ENCODE peak calls at places on chromosomes 3 and 15, in ten cellular contexts. M, I, Y, D, Q, C, N, W, K and J are unnamed samples. For H3K27me3, the result is how much of the 10 kb centered on the place peaks cover.

GRCh38 chr15:75425966-75426500 is 25.5 kb downstream of the SIN3A start:
- DNase-seq in Q (no peak), C (no peak), M (no peak), D (no peak), N (no peak), W (no peak), K (no peak), I (no peak), Y (no peak), J (no peak)

GRCh38 chr3:13600950-13601691 is 52.2 kb downstream of the FBLN2 start:
- DNase-seq in I (no peak), K (no peak), Y (no peak), M (no peak), Q (peak), W (no peak), C (no peak), D (no peak), N (no peak), J (no peak)

GRCh38 chr3:112357888-112358287 is 24.9 kb downstream of the CD200 start:
- DNase-seq in N (no peak), M (no peak), W (no peak), Y (peak), Q (no peak), D (no peak), C (no peak), K (no peak), I (no peak), J (no peak)

GRCh38 chr3:38140326-38141172 is 2.1 kb downstream of the MYD88 start:
- DNase-seq in K (no peak), N (no peak), Q (no peak), C (peak), M (no peak), W (no peak), Y (no peak), I (no peak), D (peak), J (no peak)

GRCh38 chr3:157129782-157130137 is 30.2 kb downstream of the CCNL1 start:
- DNase-seq in C (no peak), N (no peak), D (no peak), I (peak), Q (no peak), Y (no peak), M (no peak), K (peak), W (no peak), J (no peak)

GRCh38 chr3:52428151-52429005 is 16.5 kb downstream of the SEMA3G start:
- DNase-seq in Q (peak), N (no peak), C (peak), Y (peak), W (peak), K (peak), I (peak), M (peak), D (peak), J (no peak)

GRCh38 chr3:49255112-49255511 is 21.9 kb downstream of the C3orf62 start:
- DNase-seq in C (no peak), D (no peak), I (no peak), Y (no peak), W (no peak), M (peak), N (no peak), K (no peak), Q (no peak), J (no peak)

GRCh38 chr3:35393916-35394315 is 245.4 kb upstream of the ARPP21 start:
- DNase-seq in C (no peak), Y (no peak), M (no peak), N (no peak), W (no peak), D (no peak), Q (peak), K (no peak), I (no peak), J (no peak)

GRCh38 chr3:149659173-149659468 is 1.3 kb upstream of the WWTR1 start:
- DNase-seq in C (no peak), I (no peak), D (no peak), Y (no peak), M (no peak), W (no peak), N (no peak), K (peak), Q (no peak), J (no peak)

GRCh38 chr15:48631191-48631770 is 14.2 kb downstream of the FBN1 start:
- DNase-seq in K (no peak), Q (no peak), C (no peak), W (no peak), I (no peak), Y (no peak), N (no peak), D (no peak), M (no peak), J (no peak)

GRCh38 chr3:178353292-178353814 is 182.9 kb upstream of the KCNMB2 start:
- DNase-seq in I (no peak), D (no peak), K (no peak), Y (no peak), N (no peak), Q (no peak), C (no peak), M (no peak), W (no peak), J (no peak)

GRCh38 chr3:11481561-11481960 is 162.2 kb downstream of the VGLL4 start:
- DNase-seq in D (no peak), I (peak), K (no peak), W (no peak), C (no peak), Q (no peak), M (no peak), N (no peak), Y (peak), J (no peak)

GRCh38 chr3:134197681-134198261 is 52.9 kb downstream of the RYK start:
- DNase-seq in Y (peak), K (no peak), Q (peak), I (no peak), W (peak), C (no peak), M (peak), D (no peak), N (peak), J (peak)

GRCh38 chr3:150349314-150350097 is 58.6 kb upstream of the TSC22D2 start:
- DNase-seq in I (peak), Y (peak), N (no peak), K (no peak), M (no peak), C (peak), W (no peak), D (no peak), Q (no peak), J (no peak)

GRCh38 chr3:125042725-125043406 is 12.9 kb downstream of the HEG1 start:
- DNase-seq in C (no peak), Y (peak), K (no peak), D (no peak), Q (no peak), N (no peak), I (peak), M (no peak), W (no peak), J (no peak)

GRCh38 chr3:58345457-58345856 is 12.8 kb downstream of the PXK start:
- DNase-seq in W (no peak), Q (no peak), D (no peak), M (no peak), I (no peak), Y (no peak), K (no peak), C (no peak), N (no peak), J (no peak)

GRCh38 chr15:41661529-41662225 is 1.5 kb downstream of the MGA start:
- DNase-seq in N (peak), K (peak), D (peak), I (peak), Y (peak), C (peak), M (peak), W (peak), Q (peak), J (peak)

GRCh38 chr15:50235794-50236193 is 29.7 kb downstream of the HDC start:
- DNase-seq in W (no peak), Y (no peak), M (no peak), D (no peak), N (no peak), C (no peak), Q (no peak), I (no peak), K (no peak), J (no peak)

GRCh38 chr3:143835312-143835711 is 13.0 kb downstream of the SLC9A9 start:
- DNase-seq in M (no peak), C (no peak), K (no peak), I (no peak), Y (no peak), W (no peak), Q (no peak), D (no peak), N (no peak), J (no peak)

GRCh38 chr3:193894121-193894863 is 241.7 kb upstream of the HES1 start:
- DNase-seq in M (no peak), Y (peak), C (peak), I (peak), K (no peak), W (no peak), Q (no peak), N (no peak), D (no peak), J (no peak)

GRCh38 chr15:74144153-74144775 is 13.9 kb downstream of the ISLR2 start:
- DNase-seq in Y (no peak), K (no peak), I (no peak), M (no peak), C (no peak), W (peak), N (no peak), D (no peak), Q (no peak), J (no peak)

GRCh38 chr3:99111235-99111634 is 209.7 kb upstream of the DCBLD2 start:
- DNase-seq in K (no peak), N (no peak), C (no peak), M (no peak), D (no peak), W (no peak), I (no peak), Y (no peak), Q (no peak), J (no peak)

GRCh38 chr3:150300847-150301517 is 107.1 kb upstream of the TSC22D2 start:
- DNase-seq in C (no peak), Y (no peak), D (no peak), Q (no peak), M (no peak), W (no peak), I (no peak), K (no peak), N (no peak), J (no peak)

GRCh38 chr15:52790941-52791751 is 1.0 kb upstream of the ONECUT1 start:
- DNase-seq in I (no peak), N (no peak), D (no peak), W (no peak), K (no peak), Q (peak), Y (no peak), C (no peak), M (no peak), J (no peak)

GRCh38 chr3:71956716-71957115 is 171.8 kb upstream of the PROK2 start:
- DNase-seq in Q (no peak), N (no peak), Y (no peak), I (no peak), K (no peak), C (no peak), D (no peak), M (no peak), W (no peak), J (no peak)

GRCh38 chr3:106746286-106746685 is 631.0 kb upstream of the CCDC54 start:
- DNase-seq in C (no peak), N (no peak), Y (no peak), Q (no peak), M (no peak), W (no peak), D (no peak), I (no peak), K (no peak), J (no peak)

GRCh38 chr15:67831363-67831762 is 6.1 kb downstream of the SKOR1 start:
- DNase-seq in M (no peak), Y (no peak), Q (no peak), I (no peak), N (no peak), C (no peak), K (no peak), W (no peak), D (no peak), J (no peak)

GRCh38 chr3:87317779-87318178 is 41.4 kb upstream of the POU1F1 start:
- DNase-seq in I (no peak), W (no peak), K (no peak), D (no peak), M (no peak), C (no peak), Q (no peak), Y (no peak), N (no peak), J (no peak)

GRCh38 chr15:59294961-59295741 is 77.5 kb downstream of the MYO1E start:
- DNase-seq in K (no peak), C (no peak), D (no peak), M (no peak), Q (no peak), N (no peak), W (no peak), I (peak), Y (peak), J (no peak)

GRCh38 chr15:59296181-59296617 is 76.5 kb downstream of the MYO1E start:
- DNase-seq in D (no peak), I (no peak), K (no peak), M (no peak), C (no peak), Y (no peak), N (no peak), Q (no peak), W (no peak), J (no peak)

GRCh38 chr15:59295742-59296090 is 77.0 kb downstream of the MYO1E start:
- DNase-seq in D (no peak), N (no peak), K (no peak), Q (no peak), Y (no peak), C (no peak), I (peak), M (no peak), W (no peak), J (no peak)

GRCh38 chr15:59292393-59292792 is 80.3 kb downstream of the MYO1E start:
- DNase-seq in D (no peak), I (no peak), Q (no peak), K (peak), Y (peak), M (no peak), N (no peak), W (peak), C (no peak), J (no peak)

GRCh38 chr15:59294574-59294960 is 78.1 kb downstream of the MYO1E start:
- DNase-seq in K (no peak), Q (no peak), W (no peak), D (no peak), I (no peak), N (no peak), C (no peak), M (no peak), Y (no peak), J (no peak)
- TF ChIP-seq CTCF in K (no peak), Q (no peak), W (no peak), D (no peak), I (no peak), N (no peak), C (no peak), M (no peak), Y (no peak), J (no peak)

GRCh38 chr3:43817081-43817480 is 126.3 kb downstream of the ABHD5 start:
- DNase-seq in I (no peak), Y (no peak), M (no peak), W (no peak), D (no peak), K (no peak), C (no peak), N (no peak), Q (no peak), J (no peak)
- H3K4me3 ChIP-seq in I (no peak), Y (no peak), M (no peak), W (no peak), D (no peak), K (no peak), C (no peak), N (no peak), Q (no peak), J (no peak)

DNA sequence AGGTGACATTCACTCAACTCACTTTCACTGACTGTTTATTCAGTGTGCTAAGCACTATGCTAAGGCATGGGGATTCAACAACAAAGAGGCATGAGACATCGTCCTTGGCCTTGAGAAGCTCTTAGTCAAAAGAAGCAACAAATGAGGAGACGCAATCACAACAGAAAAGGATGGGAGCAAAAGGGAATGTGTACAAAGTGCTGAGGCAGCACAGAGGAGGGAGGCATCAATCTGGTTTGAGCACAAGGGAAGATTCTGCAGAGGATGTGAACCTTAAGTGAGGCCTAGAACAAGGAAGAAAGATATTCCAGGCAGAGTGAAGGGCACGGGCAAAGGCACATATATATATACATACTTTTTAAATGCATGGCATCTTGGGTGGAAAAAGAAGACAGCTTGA is 151.3 kb downstream of the ERC2 start:
- DNase-seq in Q (no peak), N (no peak), W (no peak), D (no peak), I (no peak), C (no peak), K (no peak), M (no peak), Y (no peak), J (no peak)
- H3K27me3 ChIP-seq in Q (under half), N (under half), W (under half), D (under half), I (under half), C (under half), K (under half), M (under half), Y (under half), J (under half)

GRCh38 chr15:29968099-29968892 is 114.5 kb upstream of the GOLGA8J start:
- DNase-seq in Y (no peak), I (no peak), C (no peak), N (no peak), Q (peak), D (no peak), M (no peak), K (no peak), W (no peak), J (no peak)
- TF ChIP-seq CTCF in Y (no peak), I (no peak), C (no peak), N (no peak), Q (no peak), D (no peak), M (no peak), K (no peak), W (no peak), J (no peak)

DNA sequence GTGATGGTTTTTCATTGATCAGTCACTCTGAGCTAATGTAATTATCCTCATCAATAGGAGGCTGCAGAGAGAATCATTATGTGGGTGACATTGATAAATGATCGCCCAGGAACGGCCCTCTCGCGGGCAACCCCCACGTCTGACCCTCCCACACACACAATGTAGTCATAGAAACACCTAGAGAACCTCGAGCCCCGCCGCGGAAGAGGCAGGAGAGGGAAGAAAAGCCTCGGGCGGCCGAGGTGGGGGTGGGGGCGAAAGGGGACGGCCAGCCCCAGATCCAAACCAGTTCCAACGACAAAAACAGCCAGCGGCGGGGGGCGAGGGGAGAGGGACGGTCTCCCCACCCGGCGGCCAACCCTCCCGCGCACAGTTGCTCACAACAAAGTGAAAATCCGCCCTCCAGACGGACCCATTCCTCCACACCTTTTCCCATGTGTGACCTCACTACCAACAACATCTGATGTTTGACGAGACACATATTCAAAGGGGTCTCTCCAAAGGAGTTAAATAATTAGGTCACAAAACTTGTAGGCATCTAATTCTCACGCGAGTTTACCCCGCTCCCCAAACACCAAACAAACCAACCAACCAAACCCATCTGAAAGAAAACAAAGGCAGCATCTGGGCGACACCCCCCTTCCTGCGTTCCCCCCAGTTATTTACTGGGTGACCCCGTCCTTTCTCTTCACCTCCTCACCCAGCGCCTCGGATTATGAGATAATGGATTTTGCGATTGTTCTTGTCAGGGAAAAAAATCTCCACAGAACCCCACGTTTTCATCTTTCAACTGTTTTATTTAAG is 212.9 kb downstream of the MEIS2 start:
- DNase-seq in D (no peak), N (no peak), Y (no peak), M (no peak), I (no peak), K (no peak), C (no peak), Q (no peak), W (no peak), J (no peak)
- H3K4me3 ChIP-seq in D (no peak), N (peak), Y (peak), M (no peak), I (no peak), K (peak), C (no peak), Q (no peak), W (peak), J (peak)

GRCh38 chr15:26758079-26758478 is 14.8 kb downstream of the GABRB3 start:
- DNase-seq in Y (no peak), W (no peak), I (no peak), C (no peak), K (no peak), Q (no peak), D (no peak), M (no peak), N (no peak), J (no peak)
- H3K27me3 ChIP-seq in Y (under half), W (under half), I (under half), C (under half), K (under half), Q (under half), D (under half), M (under half), N (under half), J (under half)

DNA sequence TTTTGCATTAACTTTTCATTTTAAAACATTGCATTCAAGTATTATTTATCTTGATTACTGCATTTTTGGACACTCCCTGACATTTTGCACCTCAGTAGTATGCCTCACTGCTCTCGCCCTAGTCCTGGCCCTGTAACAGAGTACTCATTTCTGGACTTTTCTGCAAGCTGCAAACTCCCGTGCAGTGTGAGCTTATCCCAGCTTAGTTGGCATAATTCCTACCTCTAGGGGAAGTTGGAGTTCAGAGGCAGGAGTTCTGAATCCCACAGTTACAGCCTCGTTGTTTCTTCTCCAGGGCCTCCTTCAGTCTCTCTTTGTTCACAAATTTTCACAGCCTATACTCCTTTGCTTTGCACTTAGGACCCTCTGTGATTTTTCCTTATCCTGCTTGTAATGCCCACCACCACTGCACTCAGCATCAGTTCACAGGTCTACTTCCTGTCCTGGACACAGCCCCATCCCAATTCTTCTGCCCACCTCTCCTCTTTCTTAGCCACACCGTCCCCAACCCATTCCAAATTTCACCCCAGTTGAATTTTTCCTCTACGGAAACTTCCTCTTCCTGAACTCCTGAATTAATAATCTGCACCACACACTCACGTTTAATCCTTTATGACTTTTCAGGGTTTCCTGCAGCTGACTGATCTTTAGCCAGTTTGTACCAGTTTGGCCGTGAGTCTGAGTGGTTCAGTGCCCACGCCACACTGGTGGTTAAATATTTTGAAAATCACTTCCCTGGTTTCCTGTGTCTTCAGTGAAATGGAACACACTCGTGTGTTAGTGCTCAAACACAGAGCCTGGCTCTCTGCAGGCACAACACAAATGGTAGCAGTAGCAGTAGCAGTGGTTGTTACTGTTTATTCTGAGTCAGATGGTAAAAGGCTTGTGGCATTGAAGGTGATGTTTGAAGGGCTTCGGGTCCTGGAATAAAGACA is 6.3 kb upstream of the CTSH start:
- DNase-seq in I (no peak), Q (no peak), K (no peak), N (no peak), Y (no peak), C (no peak), M (no peak), D (no peak), W (peak), J (no peak)
- TF ChIP-seq CTCF in I (peak), Q (no peak), K (peak), N (no peak), Y (peak), C (no peak), M (no peak), D (no peak), W (peak), J (no peak)